ENCODE peak calls at places on chromosomes 16 and 17, in five cellular contexts. One of them, this sample, is unnamed. For H3K4me1, H3K9me3 and H4K20me1, the result is how much of the 10 kb centered on the place peaks cover.

GRCh38 chr17:59534583-59534982 is 30.8 kb upstream of the DHX40 start:
- DNase-seq in SK-N-SH: peak
- DNase-seq in PC-9: no peak
- DNase-seq in fibroblast of lung: no peak
- DNase-seq in astrocyte: no peak
- DNase-seq in this sample: peak

GRCh38 chr17:20092973-20093626 is 83.9 kb downstream of the SPECC1 start:
- DNase-seq in SK-N-SH: no peak
- DNase-seq in PC-9: no peak
- DNase-seq in fibroblast of lung: no peak
- DNase-seq in astrocyte: no peak
- DNase-seq in this sample: no peak

GRCh38 chr16:10971560-10971961 is 27.2 kb downstream of the CLEC16A start:
- DNase-seq in SK-N-SH: peak
- DNase-seq in PC-9: peak
- DNase-seq in fibroblast of lung: peak
- DNase-seq in astrocyte: peak
- DNase-seq in this sample: peak

GRCh38 chr17:82436601-82437324 is 13.8 kb downstream of the CYBC1 start:
- DNase-seq in SK-N-SH: peak
- DNase-seq in PC-9: no peak
- DNase-seq in fibroblast of lung: no peak
- DNase-seq in astrocyte: no peak
- DNase-seq in this sample: peak

GRCh38 chr17:46192484-46193245 is 564 bp downstream of the KANSL1 start:
- DNase-seq in SK-N-SH: peak
- DNase-seq in PC-9: no peak
- DNase-seq in fibroblast of lung: peak
- DNase-seq in astrocyte: peak
- DNase-seq in this sample: peak

GRCh38 chr16:9049241-9049640 is 42.2 kb upstream of the HAPSTR1 start:
- DNase-seq in SK-N-SH: no peak
- DNase-seq in PC-9: no peak
- DNase-seq in fibroblast of lung: peak
- DNase-seq in astrocyte: peak
- DNase-seq in this sample: no peak

GRCh38 chr17:77681820-77682219 is 276.7 kb upstream of the TNRC6C start:
- DNase-seq in SK-N-SH: peak
- DNase-seq in PC-9: no peak
- DNase-seq in fibroblast of lung: peak
- DNase-seq in astrocyte: no peak
- DNase-seq in this sample: no peak

GRCh38 chr17:79563237-79564013 is 47.4 kb downstream of the RBFOX3 start:
- DNase-seq in SK-N-SH: no peak
- DNase-seq in PC-9: no peak
- DNase-seq in fibroblast of lung: peak
- DNase-seq in astrocyte: peak
- DNase-seq in this sample: no peak

GRCh38 chr17:40203131-40203530 is 16.0 kb upstream of the WIPF2 start:
- DNase-seq in SK-N-SH: no peak
- DNase-seq in PC-9: no peak
- DNase-seq in fibroblast of lung: no peak
- DNase-seq in astrocyte: no peak
- DNase-seq in this sample: no peak

GRCh38 chr17:65078441-65079160 is 22.1 kb upstream of the GNA13 start:
- DNase-seq in SK-N-SH: no peak
- DNase-seq in PC-9: no peak
- DNase-seq in fibroblast of lung: peak
- DNase-seq in astrocyte: peak
- DNase-seq in this sample: no peak

GRCh38 chr17:12927541-12928425 is 90.0 kb downstream of the ELAC2 start:
- DNase-seq in SK-N-SH: no peak
- DNase-seq in PC-9: no peak
- DNase-seq in fibroblast of lung: no peak
- DNase-seq in astrocyte: no peak
- DNase-seq in this sample: peak

GRCh38 chr17:40509626-40510327 is 8.4 kb upstream of the TNS4 start:
- DNase-seq in SK-N-SH: no peak
- DNase-seq in PC-9: no peak
- DNase-seq in fibroblast of lung: no peak
- DNase-seq in astrocyte: no peak
- DNase-seq in this sample: no peak

GRCh38 chr16:70770968-70771552 is 29.9 kb downstream of the VAC14 start:
- DNase-seq in SK-N-SH: peak
- DNase-seq in PC-9: peak
- DNase-seq in fibroblast of lung: peak
- DNase-seq in astrocyte: no peak
- DNase-seq in this sample: peak

GRCh38 chr17:48612854-48613691 is 2.0 kb downstream of the HOXB8 start:
- DNase-seq in SK-N-SH: peak
- DNase-seq in PC-9: no peak
- DNase-seq in fibroblast of lung: peak
- DNase-seq in astrocyte: no peak
- DNase-seq in this sample: peak

DNA sequence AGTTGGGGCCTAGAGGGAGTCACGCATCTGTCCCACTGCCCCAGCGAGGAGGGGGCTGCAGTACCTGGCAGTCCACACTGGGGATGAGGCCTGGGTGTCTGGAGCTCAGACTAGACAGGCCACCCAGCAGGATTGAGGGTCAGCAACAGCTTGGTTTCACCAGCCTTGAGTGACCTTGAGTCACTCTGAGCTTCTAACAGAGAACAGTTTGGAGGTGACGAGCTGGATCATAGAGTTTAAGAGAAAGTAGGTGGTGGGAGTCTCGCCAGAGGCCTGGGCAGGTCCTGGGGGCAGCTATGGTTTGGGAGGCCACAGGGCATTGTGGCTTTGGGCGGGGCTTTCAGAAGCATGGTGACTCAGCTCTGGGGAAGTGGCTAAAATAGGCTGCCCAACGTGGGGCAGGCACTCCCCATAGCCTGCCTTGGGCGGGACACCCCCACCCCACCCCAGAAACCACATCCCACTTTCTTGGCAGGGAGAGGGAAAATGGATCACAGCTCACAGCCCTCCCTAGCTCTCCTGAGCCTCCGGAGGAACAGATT is 20.5 kb downstream of the CDC42EP4 start:
- DNase-seq in SK-N-SH: no peak
- DNase-seq in PC-9: peak
- DNase-seq in fibroblast of lung: peak
- DNase-seq in astrocyte: peak
- DNase-seq in this sample: no peak
- H3K4me1 ChIP-seq in SK-N-SH: under half
- H3K4me1 ChIP-seq in PC-9: half or more
- H3K4me1 ChIP-seq in fibroblast of lung: under half
- H3K4me1 ChIP-seq in astrocyte: half or more
- H3K4me1 ChIP-seq in this sample: under half

GRCh38 chr17:8928347-8928746 is 37.2 kb downstream of the PIK3R5 start:
- DNase-seq in SK-N-SH: no peak
- DNase-seq in PC-9: no peak
- DNase-seq in fibroblast of lung: no peak
- DNase-seq in astrocyte: no peak
- DNase-seq in this sample: no peak
- H3K9me3 ChIP-seq in SK-N-SH: under half
- H3K9me3 ChIP-seq in PC-9: under half
- H3K9me3 ChIP-seq in fibroblast of lung: under half
- H3K9me3 ChIP-seq in astrocyte: under half
- H3K9me3 ChIP-seq in this sample: under half

DNA sequence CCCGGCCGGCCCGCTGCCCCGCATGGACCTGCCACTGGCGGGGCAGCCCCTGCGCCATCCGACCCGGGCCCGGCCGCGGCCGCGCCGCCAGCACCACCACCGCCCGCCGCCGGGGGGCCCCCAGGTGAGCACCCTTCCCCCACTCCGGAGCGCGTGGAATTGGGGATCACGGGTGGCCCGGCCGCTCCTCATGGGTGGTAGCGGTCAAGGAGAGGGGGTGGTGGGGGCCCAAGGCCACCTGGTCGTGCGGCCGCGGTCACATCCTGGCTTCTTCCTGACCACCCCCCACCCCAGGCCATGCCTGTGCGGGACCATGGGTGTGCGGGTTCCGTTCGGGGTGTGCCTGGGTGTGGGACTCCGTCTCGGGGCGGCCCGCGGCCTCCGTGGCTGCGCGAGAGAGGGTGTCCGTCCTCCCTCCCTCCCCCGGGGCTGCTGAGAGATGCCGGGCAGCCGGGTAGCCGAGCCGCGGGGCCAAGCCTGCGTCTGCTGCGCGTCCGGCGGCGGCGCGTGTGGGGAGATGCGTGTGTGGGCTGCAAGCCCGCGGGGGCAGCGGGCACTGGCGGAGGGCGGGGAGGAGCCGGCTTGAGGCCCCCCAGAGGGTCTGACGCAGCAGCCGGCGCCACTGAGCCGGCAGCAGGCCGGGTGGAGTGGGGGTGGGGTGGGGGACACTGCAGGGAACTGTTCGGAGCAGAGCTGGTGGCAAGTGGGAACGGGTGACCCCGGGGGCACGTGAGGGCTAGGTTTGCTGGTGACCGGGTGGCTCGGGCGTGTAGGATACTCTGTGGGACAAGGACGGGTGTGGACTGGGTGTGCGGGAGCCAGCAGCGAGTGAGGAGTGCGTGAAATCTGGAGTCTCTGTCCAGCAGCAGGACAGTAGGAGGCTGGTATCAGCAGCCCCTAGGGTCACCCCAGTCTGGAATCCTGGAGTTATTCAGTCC is 6.7 kb downstream of the ACD start:
- DNase-seq in SK-N-SH: peak
- DNase-seq in PC-9: no peak
- DNase-seq in fibroblast of lung: peak
- DNase-seq in astrocyte: no peak
- DNase-seq in this sample: no peak
- H4K20me1 ChIP-seq in SK-N-SH: under half
- H4K20me1 ChIP-seq in PC-9: under half
- H4K20me1 ChIP-seq in fibroblast of lung: under half
- H4K20me1 ChIP-seq in astrocyte: under half
- H4K20me1 ChIP-seq in this sample: under half

GRCh38 chr17:55634702-55635101 is 88.0 kb downstream of the TMEM100 start:
- DNase-seq in SK-N-SH: no peak
- DNase-seq in PC-9: no peak
- DNase-seq in fibroblast of lung: no peak
- DNase-seq in astrocyte: no peak
- DNase-seq in this sample: no peak
- H3K4me1 ChIP-seq in SK-N-SH: under half
- H3K4me1 ChIP-seq in PC-9: under half
- H3K4me1 ChIP-seq in fibroblast of lung: under half
- H3K4me1 ChIP-seq in astrocyte: under half
- H3K4me1 ChIP-seq in this sample: under half

GRCh38 chr16:31745900-31746299 is 127.7 kb upstream of the ZNF267 start:
- DNase-seq in SK-N-SH: no peak
- DNase-seq in PC-9: no peak
- DNase-seq in fibroblast of lung: no peak
- DNase-seq in astrocyte: no peak
- DNase-seq in this sample: no peak
- H3K9me3 ChIP-seq in SK-N-SH: under half
- H3K9me3 ChIP-seq in PC-9: half or more
- H3K9me3 ChIP-seq in fibroblast of lung: under half
- H3K9me3 ChIP-seq in astrocyte: under half
- H3K9me3 ChIP-seq in this sample: under half

GRCh38 chr17:38745545-38745944 is 2.6 kb downstream of the PCGF2 start:
- DNase-seq in SK-N-SH: no peak
- DNase-seq in PC-9: no peak
- DNase-seq in fibroblast of lung: no peak
- DNase-seq in astrocyte: no peak
- DNase-seq in this sample: no peak

GRCh38 chr17:38741443-38741842 is 6.7 kb downstream of the PCGF2 start:
- DNase-seq in SK-N-SH: no peak
- DNase-seq in PC-9: no peak
- DNase-seq in fibroblast of lung: no peak
- DNase-seq in astrocyte: no peak
- DNase-seq in this sample: no peak

GRCh38 chr17:38741853-38742421 is 6.2 kb downstream of the PCGF2 start:
- DNase-seq in SK-N-SH: peak
- DNase-seq in PC-9: no peak
- DNase-seq in fibroblast of lung: no peak
- DNase-seq in astrocyte: no peak
- DNase-seq in this sample: no peak

GRCh38 chr17:38742431-38743308 is 5.5 kb downstream of the PCGF2 start:
- DNase-seq in SK-N-SH: peak
- DNase-seq in PC-9: no peak
- DNase-seq in fibroblast of lung: peak
- DNase-seq in astrocyte: peak
- DNase-seq in this sample: no peak

GRCh38 chr17:38743556-38744171 is 4.5 kb downstream of the PCGF2 start:
- DNase-seq in SK-N-SH: no peak
- DNase-seq in PC-9: no peak
- DNase-seq in fibroblast of lung: no peak
- DNase-seq in astrocyte: no peak
- DNase-seq in this sample: no peak
- H4K20me1 ChIP-seq in SK-N-SH: half or more
- H4K20me1 ChIP-seq in PC-9: half or more
- H4K20me1 ChIP-seq in fibroblast of lung: under half
- H4K20me1 ChIP-seq in astrocyte: half or more
- H4K20me1 ChIP-seq in this sample: under half

GRCh38 chr17:55731586-55732250 is 9.1 kb upstream of the TMEM100 start:
- DNase-seq in SK-N-SH: no peak
- DNase-seq in PC-9: no peak
- DNase-seq in fibroblast of lung: no peak
- DNase-seq in astrocyte: no peak
- DNase-seq in this sample: no peak

GRCh38 chr17:55730808-55731207 is 8.1 kb upstream of the TMEM100 start:
- DNase-seq in SK-N-SH: no peak
- DNase-seq in PC-9: no peak
- DNase-seq in fibroblast of lung: no peak
- DNase-seq in astrocyte: no peak
- DNase-seq in this sample: no peak

GRCh38 chr17:55729484-55729883 is 6.8 kb upstream of the TMEM100 start:
- DNase-seq in SK-N-SH: no peak
- DNase-seq in PC-9: no peak
- DNase-seq in fibroblast of lung: no peak
- DNase-seq in astrocyte: no peak
- DNase-seq in this sample: no peak

GRCh38 chr17:55728833-55729232 is 6.2 kb upstream of the TMEM100 start:
- DNase-seq in SK-N-SH: no peak
- DNase-seq in PC-9: no peak
- DNase-seq in fibroblast of lung: peak
- DNase-seq in astrocyte: no peak
- DNase-seq in this sample: no peak

GRCh38 chr17:55730380-55730779 is 7.7 kb upstream of the TMEM100 start:
- DNase-seq in SK-N-SH: no peak
- DNase-seq in PC-9: no peak
- DNase-seq in fibroblast of lung: no peak
- DNase-seq in astrocyte: no peak
- DNase-seq in this sample: no peak
- H3K4me1 ChIP-seq in SK-N-SH: under half
- H3K4me1 ChIP-seq in PC-9: under half
- H3K4me1 ChIP-seq in fibroblast of lung: under half
- H3K4me1 ChIP-seq in astrocyte: under half
- H3K4me1 ChIP-seq in this sample: under half

GRCh38 chr16:48596326-48596725 is 13.7 kb downstream of the N4BP1 start:
- DNase-seq in SK-N-SH: no peak
- DNase-seq in PC-9: no peak
- DNase-seq in fibroblast of lung: peak
- DNase-seq in astrocyte: no peak
- DNase-seq in this sample: no peak
- H3K9me3 ChIP-seq in SK-N-SH: under half
- H3K9me3 ChIP-seq in PC-9: under half
- H3K9me3 ChIP-seq in fibroblast of lung: under half
- H3K9me3 ChIP-seq in astrocyte: under half
- H3K9me3 ChIP-seq in this sample: under half

This sample was measured in Karpas-422.